ENCODE peak calls at places on chromosomes 3 and 15, in five cellular contexts. B, V, U, R and K are unnamed samples.

GRCh38 chr3:14345496-14346150 is 56.8 kb upstream of the SLC6A6 start:
- DNase-seq in B (no peak), V (no peak), U (no peak), R (no peak), K (no peak)

GRCh38 chr15:78075490-78076230 is 1.9 kb downstream of the TBC1D2B start:
- DNase-seq in B (no peak), V (no peak), U (no peak), R (peak; percentile 28), K (no peak)

GRCh38 chr3:65685621-65686020 is 353.1 kb downstream of the MAGI1 start:
- DNase-seq in B (no peak), V (no peak), U (no peak), R (no peak), K (no peak)

GRCh38 chr15:96331141-96331941 is 841 bp downstream of the NR2F2 start:
- DNase-seq in B (no peak), V (no peak), U (no peak), R (no peak), K (no peak)

GRCh38 chr3:111858641-111859040 is 424 bp upstream of the PHLDB2 start:
- DNase-seq in B (no peak), V (no peak), U (no peak), R (no peak), K (no peak)

GRCh38 chr15:90660195-90660995 is 56.8 kb upstream of the BLM start:
- DNase-seq in B (peak; percentile 82), V (peak; percentile 49), U (no peak), R (no peak), K (no peak)

GRCh38 chr3:72938471-72939265 is 50.8 kb downstream of the GXYLT2 start:
- DNase-seq in B (no peak), V (no peak), U (peak; percentile 17), R (no peak), K (peak; percentile 12)

GRCh38 chr15:74417230-74417629 is 16.5 kb downstream of the SEMA7A start:
- DNase-seq in B (no peak), V (no peak), U (no peak), R (no peak), K (no peak)

GRCh38 chr15:42159381-42160015 is 3.1 kb upstream of the PLA2G4F start:
- DNase-seq in B (no peak), V (no peak), U (no peak), R (no peak), K (no peak)

GRCh38 chr3:33749546-33750215 is 31.6 kb upstream of the CLASP2 start:
- DNase-seq in B (no peak), V (no peak), U (no peak), R (no peak), K (no peak)

GRCh38 chr15:22224241-22224671 is 143.9 kb downstream of the OR4M2 start:
- DNase-seq in B (no peak), V (no peak), U (no peak), R (no peak), K (no peak)